ENCODE peak calls at places on chromosomes 1 and 21, in nine cellular contexts. H, K, I, C, O, W, N, M and A are unnamed samples.

GRCh38 chr1:219443763-219444162 is 169.1 kb downstream of the ZC3H11B start:
- DNase-seq in H (no peak), K (no peak), I (no peak), C (no peak), O (no peak), W (no peak), N (no peak), M (no peak), A (no peak)

GRCh38 chr21:35713914-35714313 is 346.4 kb downstream of the SETD4 start:
- DNase-seq in H (no peak), K (no peak), I (no peak), C (no peak), O (no peak), W (no peak), N (no peak), M (no peak), A (no peak)

GRCh38 chr21:39373634-39374033 is 24.7 kb upstream of the HMGN1 start:
- DNase-seq in H (no peak), K (no peak), I (peak; percentile 23), C (peak; percentile 58), O (no peak), W (no peak), N (no peak), M (no peak), A (peak; percentile 72)

GRCh38 chr1:57279909-57280666 is 143.8 kb downstream of the DAB1 start:
- DNase-seq in H (no peak), K (no peak), I (no peak), C (peak; percentile 97), O (no peak), W (peak; percentile 51), N (no peak), M (no peak), A (peak; percentile 99)

GRCh38 chr1:109996476-109996875 is 11.9 kb downstream of the AHCYL1 start:
- DNase-seq in H (no peak), K (no peak), I (no peak), C (no peak), O (no peak), W (no peak), N (no peak), M (no peak), A (peak; percentile 39)

GRCh38 chr1:59412705-59413326 is 115.9 kb downstream of the FGGY start:
- DNase-seq in H (no peak), K (no peak), I (no peak), C (no peak), O (no peak), W (no peak), N (no peak), M (no peak), A (no peak)

GRCh38 chr1:84272401-84272800 is 29.1 kb upstream of the SAMD13 start:
- DNase-seq in H (no peak), K (no peak), I (no peak), C (no peak), O (no peak), W (no peak), N (no peak), M (no peak), A (peak; percentile 61)

GRCh38 chr1:56617141-56617540 is 28.0 kb upstream of the PRKAA2 start:
- DNase-seq in H (no peak), K (no peak), I (no peak), C (peak; percentile 4), O (no peak), W (no peak), N (no peak), M (no peak), A (peak; percentile 74)

GRCh38 chr1:89692601-89693503 is 59.9 kb downstream of the LRRC8C start:
- DNase-seq in H (no peak), K (no peak), I (peak; percentile 38), C (no peak), O (no peak), W (no peak), N (no peak), M (no peak), A (no peak)

GRCh38 chr1:30871276-30871871 is 37.2 kb downstream of the SDC3 start:
- DNase-seq in H (no peak), K (no peak), I (no peak), C (no peak), O (no peak), W (no peak), N (no peak), M (no peak), A (no peak)

GRCh38 chr1:41497056-41497440 is 12.6 kb upstream of the EDN2 start:
- DNase-seq in H (no peak), K (no peak), I (no peak), C (no peak), O (no peak), W (no peak), N (no peak), M (no peak), A (no peak)

GRCh38 chr21:46099476-46099875 is 1.6 kb downstream of the COL6A2 start:
- DNase-seq in H (no peak), K (peak; percentile 75), I (peak; percentile 20), C (no peak), O (no peak), W (no peak), N (peak; percentile 53), M (no peak), A (no peak)

GRCh38 chr21:31459457-31459856 is 115.4 kb upstream of the TIAM1 start:
- DNase-seq in H (no peak), K (no peak), I (no peak), C (no peak), O (no peak), W (no peak), N (no peak), M (no peak), A (peak; percentile 16)

GRCh38 chr1:215567491-215568286 is 585 bp downstream of the KCTD3 start:
- DNase-seq in H (no peak), K (peak; percentile 68), I (peak; percentile 79), C (peak; percentile 67), O (peak; percentile 18), W (no peak), N (no peak), M (peak; percentile 32), A (peak; percentile 56)

GRCh38 chr21:34511154-34511553 is 856 bp downstream of the KCNE1 start:
- DNase-seq in H (no peak), K (no peak), I (no peak), C (peak; percentile 47), O (no peak), W (no peak), N (no peak), M (no peak), A (peak; percentile 75)

GRCh38 chr1:201634261-201634660 is 95.3 kb downstream of the NAV1 start:
- DNase-seq in H (no peak), K (no peak), I (no peak), C (no peak), O (no peak), W (no peak), N (no peak), M (no peak), A (no peak)

GRCh38 chr1:154911691-154912550 is 24.6 kb downstream of the PMVK start:
- DNase-seq in H (no peak), K (no peak), I (no peak), C (no peak), O (no peak), W (no peak), N (peak; percentile 20), M (no peak), A (no peak)

GRCh38 chr1:64829411-64830033 is 84.6 kb downstream of the RAVER2 start:
- DNase-seq in H (no peak), K (no peak), I (no peak), C (no peak), O (no peak), W (no peak), N (no peak), M (no peak), A (no peak)

GRCh38 chr1:183180213-183180612 is 5.9 kb upstream of the LAMC2 start:
- DNase-seq in H (no peak), K (peak; percentile 77), I (no peak), C (peak; percentile 78), O (peak; percentile 52), W (peak; percentile 84), N (no peak), M (no peak), A (peak; percentile 56)

GRCh38 chr1:68198752-68199151 is 33.6 kb downstream of the WLS start:
- DNase-seq in H (no peak), K (no peak), I (no peak), C (peak; percentile 58), O (no peak), W (no peak), N (no peak), M (no peak), A (peak; percentile 81)

GRCh38 chr1:82503805-82504204 is 703.1 kb downstream of the ADGRL2 start:
- DNase-seq in H (no peak), K (no peak), I (no peak), C (peak; percentile 44), O (no peak), W (no peak), N (no peak), M (no peak), A (peak; percentile 81)

GRCh38 chr1:7388141-7388487 is 383.0 kb upstream of the VAMP3 start:
- DNase-seq in H (no peak), K (peak; percentile 56), I (no peak), C (no peak), O (no peak), W (no peak), N (no peak), M (no peak), A (no peak)

GRCh38 chr1:228275435-228276342 is 67.8 kb downstream of the OBSCN start:
- DNase-seq in H (peak; percentile 83), K (peak; percentile 93), I (peak; percentile 89), C (peak; percentile 63), O (peak; percentile 43), W (peak; percentile 43), N (peak; percentile 85), M (peak; percentile 85), A (peak; percentile 85)

GRCh38 chr21:44054710-44055109 is 42.6 kb downstream of the TRAPPC10 start:
- DNase-seq in H (no peak), K (peak; percentile 41), I (no peak), C (no peak), O (peak; percentile 51), W (peak; percentile 44), N (no peak), M (no peak), A (no peak)

GRCh38 chr1:56525463-56526155 is 53.8 kb downstream of the PLPP3 start:
- DNase-seq in H (no peak), K (no peak), I (peak; percentile 18), C (peak; percentile 62), O (no peak), W (no peak), N (no peak), M (no peak), A (peak; percentile 30)

GRCh38 chr1:156164465-156164831 is 11.1 kb downstream of the SEMA4A start:
- DNase-seq in H (no peak), K (no peak), I (no peak), C (no peak), O (no peak), W (no peak), N (no peak), M (no peak), A (no peak)

GRCh38 chr1:78254517-78254916 is 208.8 kb downstream of the GIPC2 start:
- DNase-seq in H (no peak), K (no peak), I (no peak), C (peak; percentile 89), O (no peak), W (no peak), N (no peak), M (no peak), A (peak; percentile 37)

GRCh38 chr1:153597206-153597605 is 15.7 kb downstream of the S100A16 start:
- DNase-seq in H (no peak), K (no peak), I (no peak), C (peak; percentile 77), O (no peak), W (no peak), N (no peak), M (no peak), A (peak; percentile 62)

GRCh38 chr1:43552813-43553212 is 22.1 kb downstream of the PTPRF start:
- DNase-seq in H (no peak), K (no peak), I (no peak), C (no peak), O (no peak), W (no peak), N (no peak), M (no peak), A (no peak)

GRCh38 chr1:89363196-89363595 is 663 bp upstream of the GBP6 start:
- DNase-seq in H (no peak), K (no peak), I (peak; percentile 21), C (peak; percentile 83), O (no peak), W (no peak), N (no peak), M (no peak), A (peak; percentile 82)

GRCh38 chr1:106868828-106869227 is 187.6 kb upstream of the PRMT6 start:
- DNase-seq in H (no peak), K (no peak), I (no peak), C (no peak), O (no peak), W (no peak), N (no peak), M (no peak), A (no peak)